ENCODE peak calls at places on chromosomes 1 and 21, in four cellular contexts. P, N, B and T are unnamed samples.

GRCh38 chr1:209015092-209015491 is 568.4 kb upstream of the CAMK1G start:
- DNase-seq in P (no peak), N (no peak), B (no peak), T (no peak)

GRCh38 chr1:209879539-209879938 is 51.8 kb downstream of the UTP25 start:
- DNase-seq in P (no peak), N (peak; percentile 17), B (no peak), T (no peak)

GRCh38 chr21:15820857-15821256 is 91.1 kb downstream of the USP25 start:
- DNase-seq in P (no peak), N (no peak), B (no peak), T (no peak)

GRCh38 chr1:66769512-66770229 is 17.4 kb downstream of the DYNLT5 start:
- DNase-seq in P (no peak), N (no peak), B (no peak), T (no peak)

GRCh38 chr1:114336360-114336759 is 174.6 kb downstream of the TRIM33 start:
- DNase-seq in P (no peak), N (no peak), B (no peak), T (no peak)

GRCh38 chr1:218209351-218209861 is 75.7 kb upstream of the RRP15 start:
- DNase-seq in P (peak; percentile 21), N (peak; percentile 63), B (no peak), T (peak; percentile 5)

GRCh38 chr1:30929135-30929889 is 20.8 kb upstream of the SDC3 start:
- DNase-seq in P (no peak), N (peak; percentile 37), B (peak; percentile 70), T (no peak)

GRCh38 chr1:50878434-50878833 is 81.6 kb downstream of the FAF1 start:
- DNase-seq in P (no peak), N (no peak), B (no peak), T (no peak)

GRCh38 chr1:8870605-8871538 is 7.6 kb downstream of the ENO1 start:
- DNase-seq in P (no peak), N (no peak), B (peak; percentile 50), T (no peak)

GRCh38 chr1:168134132-168135041 is 2.3 kb downstream of the GPR161 start:
- DNase-seq in P (no peak), N (no peak), B (no peak), T (no peak)

GRCh38 chr21:42279341-42279871 is 35.8 kb downstream of the TFF3 start:
- DNase-seq in P (no peak), N (no peak), B (no peak), T (no peak)

GRCh38 chr21:42282021-42282420 is 33.2 kb downstream of the TFF3 start:
- DNase-seq in P (no peak), N (no peak), B (no peak), T (no peak)

GRCh38 chr21:42281196-42281680 is 34.0 kb downstream of the TFF3 start:
- DNase-seq in P (no peak), N (no peak), B (no peak), T (no peak)

GRCh38 chr21:42279888-42280287 is 35.3 kb downstream of the TFF3 start:
- DNase-seq in P (no peak), N (no peak), B (no peak), T (no peak)

GRCh38 chr21:42280356-42281195 is 34.6 kb downstream of the TFF3 start:
- DNase-seq in P (no peak), N (no peak), B (no peak), T (no peak)
- TF ChIP-seq POLR2A in P (no peak), N (no peak), B (no peak), T (no peak)

GRCh38 chr1:206723500-206724472 is 39.1 kb downstream of the MAPKAPK2 start:
- DNase-seq in P (no peak), N (peak; percentile 79), B (peak; percentile 68), T (peak; percentile 27)
- TF ChIP-seq POLR2A in P (no peak), N (peak; percentile 25), B (no peak), T (no peak)

DNA sequence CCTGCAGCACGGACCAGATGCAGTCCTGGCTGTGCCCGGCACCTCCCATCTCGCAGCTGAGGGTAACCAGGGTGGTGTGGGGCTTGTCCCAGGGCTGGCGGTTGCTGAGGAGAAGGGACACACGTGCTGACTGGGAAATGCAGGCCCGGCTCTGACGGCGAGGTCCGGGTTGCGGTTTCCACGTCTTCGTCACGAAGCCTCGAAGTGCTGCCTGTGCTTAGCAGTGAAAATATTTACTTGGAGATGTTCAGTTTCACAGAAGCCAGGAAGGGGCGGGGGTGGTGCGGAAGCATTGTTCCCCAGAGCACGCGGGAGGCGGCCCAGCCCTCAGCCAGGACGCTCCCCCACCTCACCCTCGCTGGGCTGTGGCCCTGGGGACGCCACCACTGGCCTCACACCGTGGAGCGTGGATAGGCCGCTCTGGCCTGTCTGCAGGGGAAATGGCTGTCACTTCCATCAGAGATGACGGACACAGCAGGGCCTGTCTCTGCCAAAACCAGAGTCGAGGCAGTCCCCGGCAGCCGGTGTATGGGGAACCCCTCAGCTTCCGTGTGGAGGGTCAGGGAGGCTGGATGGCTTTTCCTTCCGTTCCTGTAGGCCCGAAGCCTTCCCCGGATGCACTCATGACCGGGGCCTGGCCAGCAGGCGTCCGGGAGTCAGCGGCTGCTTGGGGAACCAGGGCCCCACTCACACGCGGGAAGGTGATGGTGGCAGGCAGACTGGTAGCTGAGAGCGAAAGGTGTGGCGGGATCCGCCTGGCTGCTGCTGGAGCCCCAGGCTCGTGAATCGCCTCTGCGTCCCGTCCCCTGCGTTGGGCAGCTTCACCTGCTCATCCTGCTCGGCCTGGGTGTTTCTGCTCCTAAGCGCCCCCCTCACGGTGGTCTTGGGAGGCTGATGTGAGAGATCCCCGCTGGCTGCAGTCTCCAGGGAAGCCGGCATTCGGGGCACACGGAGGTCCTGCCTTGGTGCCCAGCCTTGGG is 14.7 kb upstream of the POFUT2 start:
- DNase-seq in P (no peak), N (no peak), B (peak; percentile 46), T (no peak)
- TF ChIP-seq POLR2A in P (no peak), N (no peak), B (no peak), T (no peak)

GRCh38 chr1:41003127-41003639 is 18.3 kb downstream of the SLFNL1 start:
- DNase-seq in P (no peak), N (no peak), B (no peak), T (no peak)
- TF ChIP-seq POLR2A in P (no peak), N (no peak), B (no peak), T (no peak)

DNA sequence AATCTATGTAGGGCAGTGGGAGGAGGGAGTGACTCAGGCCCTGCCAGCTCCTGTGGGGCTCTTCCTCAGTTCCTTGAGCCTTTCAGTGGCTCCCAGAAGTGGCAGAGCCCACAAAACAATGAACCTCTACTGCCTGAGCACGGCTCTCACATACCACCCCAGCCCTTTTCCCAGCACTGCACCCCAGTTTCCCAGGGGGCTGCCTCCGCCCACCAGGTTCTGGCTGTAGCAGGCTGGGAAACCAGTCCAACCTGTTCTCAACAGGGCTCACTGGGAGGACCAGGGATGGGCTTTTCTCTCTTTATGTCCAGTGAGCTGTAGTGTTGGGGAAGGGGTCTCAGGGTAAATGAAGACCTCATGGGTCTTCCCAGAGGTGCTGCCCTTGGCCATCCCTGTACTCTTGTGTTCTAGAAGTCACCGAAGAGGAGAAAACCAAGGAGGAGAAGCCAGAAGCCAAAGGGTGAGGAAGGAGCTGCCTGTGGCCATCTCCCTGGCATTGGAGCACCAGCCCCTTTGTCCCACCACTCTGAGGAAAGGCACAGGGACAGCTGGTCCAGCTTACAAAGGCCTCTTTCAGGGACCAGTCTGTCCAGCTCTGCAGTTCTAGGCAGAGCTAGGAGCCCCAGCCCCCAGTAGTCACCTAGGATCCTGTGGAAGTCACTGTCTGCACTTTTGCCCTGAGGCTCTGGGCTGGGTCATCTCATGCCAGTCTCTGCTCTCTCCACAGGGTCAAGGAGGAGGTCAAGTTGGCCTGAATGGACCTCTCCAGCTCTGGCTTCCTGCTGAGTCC is 3.5 kb downstream of the MARCKSL1 start:
- DNase-seq in P (no peak), N (no peak), B (no peak), T (no peak)
- TF ChIP-seq POLR2A in P (no peak), N (no peak), B (no peak), T (no peak)